ENCODE peak calls at places on chromosome 1, in seven cellular contexts. D, R, N, A, K, Z and W are unnamed samples.

GRCh38 chr1:22343456-22344426 is 107.9 kb upstream of the ZBTB40 start:
- DNase-seq in Z (no peak), K (no peak), N (no peak), A (no peak), R (peak; percentile 53), D (no peak), W (no peak)

GRCh38 chr1:85406887-85407593 is 57.9 kb downstream of the DDAH1 start:
- DNase-seq in D (no peak), A (peak; percentile 77), K (no peak), N (peak; percentile 76), R (no peak), Z (no peak), W (peak; percentile 66)

GRCh38 chr1:59316497-59317128 is 19.7 kb downstream of the FGGY start:
- DNase-seq in D (no peak), R (no peak), N (no peak), A (no peak), K (no peak), Z (no peak), W (no peak)

GRCh38 chr1:244210884-244211558 is 159.9 kb downstream of the ZBTB18 start:
- DNase-seq in D (no peak), R (peak; percentile 90), N (no peak), K (no peak), Z (peak; percentile 89), A (no peak), W (no peak)

GRCh38 chr1:208268541-208269337 is 24.6 kb upstream of the PLXNA2 start:
- DNase-seq in R (no peak), A (no peak), Z (no peak), N (no peak), D (no peak), K (no peak), W (no peak)

GRCh38 chr1:208737922-208738321 is 493.7 kb upstream of the PLXNA2 start:
- DNase-seq in Z (peak; percentile 5), A (no peak), N (no peak), R (peak; percentile 10), K (no peak), D (no peak), W (no peak)

GRCh38 chr1:202349263-202349928 is 897 bp downstream of the PPP1R12B start:
- DNase-seq in K (no peak), R (peak; percentile 37), N (no peak), A (peak; percentile 11), Z (no peak), D (no peak), W (no peak)

GRCh38 chr1:54499097-54500029 is 48.7 kb upstream of the ACOT11 start:
- DNase-seq in R (peak; percentile 87), N (no peak), D (no peak), Z (peak; percentile 90), A (no peak), K (peak; percentile 50), W (no peak)

GRCh38 chr1:239303289-239303688 is 83.1 kb upstream of the CHRM3 start:
- DNase-seq in Z (no peak), D (no peak), R (no peak), K (no peak), N (no peak), A (no peak), W (no peak)

DNA sequence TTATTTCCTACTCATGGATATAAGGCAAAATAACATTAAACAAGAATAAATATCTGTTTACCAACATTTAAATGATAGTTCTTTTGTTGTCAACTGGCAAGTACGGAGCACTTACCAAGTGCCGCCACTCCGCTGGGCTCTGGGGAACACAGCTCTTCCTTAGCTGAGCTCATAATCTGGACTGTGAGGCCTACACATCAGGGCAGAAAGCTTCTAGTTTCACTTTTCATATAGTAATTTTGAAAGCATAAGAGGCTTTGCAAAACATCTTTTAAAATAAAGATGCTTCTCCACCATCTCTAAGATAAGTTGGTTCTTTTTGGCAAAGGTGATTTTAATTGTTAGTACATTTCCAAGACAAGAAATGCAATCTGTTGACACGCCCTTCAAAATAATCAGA is 239.6 kb upstream of the C1orf105 start:
- DNase-seq in R (no peak), K (no peak), Z (peak; percentile 17), A (no peak), D (no peak), N (no peak), W (no peak)
- H3K4me3 ChIP-seq in R (no peak overlapping the region), K (no peak overlapping the region), Z (no peak overlapping the region), A (no peak overlapping the region), D (peak overlapping the region; percentile 35), N (peak overlapping the region; percentile 20), W (peak overlapping the region; percentile 36)

GRCh38 chr1:200478239-200478623 is 68.4 kb upstream of the ZNF281 start:
- DNase-seq in R (no peak), A (no peak), K (no peak), Z (no peak), N (no peak), D (no peak), W (no peak)
- H3K4me3 ChIP-seq in R (no peak overlapping the region), A (no peak overlapping the region), K (no peak overlapping the region), Z (no peak overlapping the region), N (no peak overlapping the region), D (no peak overlapping the region), W (no peak overlapping the region)

GRCh38 chr1:153309441-153309840 is 3.3 kb downstream of the PGLYRP3 start:
- DNase-seq in D (no peak), A (no peak), N (no peak), K (no peak), Z (no peak), R (no peak), W (no peak)

GRCh38 chr1:153307221-153307600 is 5.5 kb downstream of the PGLYRP3 start:
- DNase-seq in N (no peak), D (no peak), R (no peak), K (no peak), A (no peak), Z (no peak), W (no peak)

GRCh38 chr1:153308540-153308939 is 4.2 kb downstream of the PGLYRP3 start:
- DNase-seq in A (no peak), D (no peak), K (no peak), R (no peak), N (no peak), Z (no peak), W (no peak)

GRCh38 chr1:153305682-153306081 is 7.1 kb downstream of the PGLYRP3 start:
- DNase-seq in R (peak; percentile 1), A (no peak), Z (no peak), N (no peak), D (no peak), K (no peak), W (no peak)

DNA sequence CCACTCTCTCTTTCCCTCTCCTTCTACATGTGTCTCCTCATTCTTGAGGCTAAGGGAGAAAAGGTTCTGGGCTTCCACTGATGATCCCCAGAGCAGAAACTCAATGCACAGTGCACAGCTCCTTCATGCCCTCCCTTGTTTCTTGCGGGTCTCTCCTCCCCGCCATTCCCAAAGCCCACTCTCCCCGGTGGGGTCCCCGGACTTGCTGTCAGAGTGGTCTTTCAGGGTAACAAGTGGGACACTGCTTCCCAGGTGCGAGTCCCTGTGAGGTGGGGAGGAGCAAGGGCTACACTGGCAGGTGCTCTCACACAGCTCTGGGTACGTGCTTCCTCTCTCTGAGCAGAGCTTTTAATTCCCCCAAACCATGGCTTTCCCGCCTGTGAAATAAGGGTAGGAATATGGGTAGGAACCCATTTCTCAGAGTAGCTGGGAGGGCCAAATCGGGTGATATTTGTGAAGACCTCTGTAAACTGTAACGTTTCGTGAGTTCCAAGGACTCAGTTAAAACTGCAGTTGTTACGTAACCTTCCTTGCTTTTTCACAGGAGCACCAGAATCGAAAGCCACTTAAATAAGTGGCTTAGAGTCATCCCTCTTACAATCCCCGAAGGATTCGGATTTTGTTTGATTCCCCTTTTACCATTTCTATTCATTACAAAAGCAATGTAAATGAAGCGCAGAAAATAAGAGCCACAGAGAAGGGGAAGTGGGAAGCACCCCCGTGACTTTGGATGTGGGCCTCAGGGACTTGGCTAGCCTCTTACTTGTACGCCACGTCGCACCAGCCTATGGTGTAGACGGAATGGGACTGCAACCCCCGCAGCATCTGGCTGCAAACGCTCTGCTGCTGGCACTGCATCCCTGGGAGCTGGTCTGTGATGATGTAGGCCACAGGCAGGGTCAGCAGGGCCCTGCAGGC is 6.2 kb downstream of the PGLYRP3 start:
- DNase-seq in N (no peak), R (peak; percentile 27), Z (peak; percentile 4), K (no peak), A (no peak), D (no peak), W (no peak)
- H3K4me3 ChIP-seq in N (no peak overlapping the region), R (no peak overlapping the region), Z (no peak overlapping the region), K (no peak overlapping the region), A (no peak overlapping the region), D (no peak overlapping the region), W (no peak overlapping the region)

GRCh38 chr1:143721024-143721373 is 250.8 kb downstream of the FAM72C start:
- DNase-seq in Z (no peak), A (no peak), R (no peak), D (no peak), N (no peak), K (no peak), W (no peak)
- H3K4me3 ChIP-seq in Z (peak overlapping the region; percentile 41), A (no peak overlapping the region), R (no peak overlapping the region), D (peak overlapping the region; percentile 57), N (no peak overlapping the region), K (no peak overlapping the region), W (no peak overlapping the region)

DNA sequence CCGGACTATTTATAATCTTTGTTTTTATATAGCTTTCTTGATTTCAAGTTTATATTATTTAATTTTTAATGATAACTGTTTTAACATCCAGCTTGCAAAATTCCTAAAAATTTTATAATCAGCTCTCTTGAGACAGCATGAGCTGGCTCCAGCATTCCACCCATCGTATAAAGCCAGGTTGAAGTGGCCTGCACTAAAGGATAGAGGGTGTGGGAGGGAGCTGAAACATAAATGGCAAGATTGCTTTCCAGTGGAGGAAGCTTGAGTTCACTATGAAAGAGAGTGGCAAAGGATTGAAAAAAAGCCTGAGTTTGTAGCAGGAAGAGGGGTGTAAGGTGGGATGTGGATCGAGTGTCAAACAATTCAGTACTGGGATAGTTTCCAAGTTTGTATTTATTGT is 48.4 kb upstream of the ZNF644 start:
- DNase-seq in A (no peak), R (no peak), D (no peak), K (no peak), Z (no peak), N (no peak), W (no peak)
- H3K4me3 ChIP-seq in A (no peak overlapping the region), R (no peak overlapping the region), D (no peak overlapping the region), K (no peak overlapping the region), Z (no peak overlapping the region), N (no peak overlapping the region), W (no peak overlapping the region)

DNA sequence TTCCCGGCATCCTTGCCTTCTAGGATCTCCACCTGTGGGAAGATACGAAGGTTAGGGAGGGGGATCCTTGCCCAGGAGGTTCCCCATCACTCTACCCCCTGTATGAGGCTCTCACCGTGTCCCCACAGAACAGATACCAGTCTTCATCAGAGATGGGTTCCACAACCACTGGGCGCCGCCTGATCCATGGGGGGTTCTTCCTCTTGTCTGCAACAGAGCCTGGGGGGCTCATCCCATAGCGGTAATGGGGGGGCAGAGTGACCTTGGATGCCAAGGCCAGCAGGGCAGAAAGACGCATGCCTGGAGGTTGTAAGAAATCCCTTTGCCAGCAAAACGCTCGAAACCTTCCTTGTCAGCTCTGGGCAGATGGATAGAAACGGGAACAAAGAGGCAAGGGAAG is 2.5 kb downstream of the MRPL24 start:
- DNase-seq in R (no peak), K (no peak), Z (no peak), A (no peak), N (no peak), D (no peak), W (no peak)
- H3K4me3 ChIP-seq in R (no peak overlapping the region), K (no peak overlapping the region), Z (no peak overlapping the region), A (no peak overlapping the region), N (no peak overlapping the region), D (no peak overlapping the region), W (no peak overlapping the region)